ENCODE peak calls at places on chromosomes 11 and 22, in eight cellular contexts. A is spleen, C is H1, W is transverse colon, G is suprapubic skin, D is stomach, U is sigmoid colon, H is GM23338. T is an unnamed sample. For H3K4me1, the result is how much of the 10 kb centered on the place peaks cover.

GRCh38 chr22:17303840-17304779 is 65.2 kb upstream of the CECR2 start:
- DNase-seq in A (peak), C (no peak), W (peak), G (no peak), D (peak), U (no peak), H (no peak), T (no peak)

GRCh38 chr11:119363081-119363861 is 16.8 kb upstream of the MFRP start:
- DNase-seq in A (peak), C (no peak), W (no peak), G (no peak), D (no peak), U (no peak), H (peak), T (no peak)

GRCh38 chr11:380491-380890 is 11.2 kb downstream of the B4GALNT4 start:
- DNase-seq in A (no peak), C (no peak), W (no peak), G (no peak), D (no peak), U (no peak), H (no peak), T (no peak)

GRCh38 chr22:44126807-44127206 is 53.9 kb upstream of the PARVG start:
- DNase-seq in A (no peak), C (no peak), W (no peak), G (no peak), D (no peak), U (peak), H (no peak), T (no peak)

GRCh38 chr11:121964591-121964990 is 151.4 kb downstream of the BLID start:
- DNase-seq in A (no peak), C (no peak), W (no peak), G (no peak), D (no peak), U (no peak), H (no peak), T (no peak)

GRCh38 chr22:35510481-35510934 is 30.1 kb upstream of the RASD2 start:
- DNase-seq in A (no peak), C (no peak), W (no peak), G (no peak), D (no peak), U (no peak), H (no peak), T (no peak)

GRCh38 chr11:77596626-77597025 is 6.9 kb downstream of the AQP11 start:
- DNase-seq in A (no peak), C (no peak), W (no peak), G (no peak), D (no peak), U (no peak), H (no peak), T (no peak)

GRCh38 chr11:112612283-112612849 is 348.9 kb upstream of the NCAM1 start:
- DNase-seq in A (no peak), C (no peak), W (no peak), G (no peak), D (no peak), U (no peak), H (peak), T (no peak)

GRCh38 chr11:2531987-2532703 is 87.3 kb downstream of the KCNQ1 start:
- DNase-seq in A (peak), C (no peak), W (peak), G (no peak), D (no peak), U (no peak), H (no peak), T (no peak)

GRCh38 chr11:25562417-25562816 is 769.5 kb upstream of the ANO3 start:
- DNase-seq in A (no peak), C (no peak), W (no peak), G (no peak), D (no peak), U (no peak), H (no peak), T (no peak)

GRCh38 chr11:113271551-113272245 is 42.7 kb upstream of the TTC12 start:
- DNase-seq in A (no peak), C (no peak), W (no peak), G (no peak), D (no peak), U (no peak), H (no peak), T (no peak)

GRCh38 chr11:76654310-76654851 is 16.2 kb downstream of the LRRC32 start:
- DNase-seq in A (no peak), C (no peak), W (peak), G (peak), D (peak), U (peak), H (no peak), T (no peak)

GRCh38 chr11:92955900-92956299 is 13.6 kb upstream of the MTNR1B start:
- DNase-seq in A (no peak), C (no peak), W (no peak), G (no peak), D (no peak), U (no peak), H (no peak), T (no peak)

GRCh38 chr11:101523193-101523592 is 60.6 kb downstream of the TRPC6 start:
- DNase-seq in A (no peak), C (no peak), W (no peak), G (no peak), D (no peak), U (no peak), H (no peak), T (no peak)

GRCh38 chr22:48896766-48897637 is 930.7 kb downstream of the BRD1 start:
- DNase-seq in A (peak), C (no peak), W (no peak), G (peak), D (peak), U (no peak), H (no peak), T (no peak)

GRCh38 chr11:40252236-40252635 is 1207.2 kb downstream of the LRRC4C start:
- DNase-seq in A (no peak), C (no peak), W (no peak), G (no peak), D (no peak), U (no peak), H (no peak), T (no peak)

GRCh38 chr11:19216709-19217374 is 15.1 kb upstream of the CSRP3 start:
- DNase-seq in A (no peak), C (no peak), W (no peak), G (no peak), D (no peak), U (no peak), H (no peak), T (no peak)

GRCh38 chr22:45314789-45315188 is 5.1 kb downstream of the FAM118A start:
- DNase-seq in A (no peak), C (no peak), W (no peak), G (no peak), D (no peak), U (no peak), H (no peak), T (no peak)

GRCh38 chr22:45312415-45312814 is 2.7 kb downstream of the FAM118A start:
- DNase-seq in A (no peak), C (no peak), W (no peak), G (no peak), D (no peak), U (no peak), H (no peak), T (no peak)

GRCh38 chr22:45312856-45313255 is 3.1 kb downstream of the FAM118A start:
- DNase-seq in A (no peak), C (no peak), W (no peak), G (no peak), D (no peak), U (no peak), H (peak), T (no peak)

GRCh38 chr22:45316796-45317526 is 7.2 kb downstream of the FAM118A start:
- DNase-seq in A (no peak), C (no peak), W (no peak), G (no peak), D (no peak), U (no peak), H (no peak), T (no peak)

DNA sequence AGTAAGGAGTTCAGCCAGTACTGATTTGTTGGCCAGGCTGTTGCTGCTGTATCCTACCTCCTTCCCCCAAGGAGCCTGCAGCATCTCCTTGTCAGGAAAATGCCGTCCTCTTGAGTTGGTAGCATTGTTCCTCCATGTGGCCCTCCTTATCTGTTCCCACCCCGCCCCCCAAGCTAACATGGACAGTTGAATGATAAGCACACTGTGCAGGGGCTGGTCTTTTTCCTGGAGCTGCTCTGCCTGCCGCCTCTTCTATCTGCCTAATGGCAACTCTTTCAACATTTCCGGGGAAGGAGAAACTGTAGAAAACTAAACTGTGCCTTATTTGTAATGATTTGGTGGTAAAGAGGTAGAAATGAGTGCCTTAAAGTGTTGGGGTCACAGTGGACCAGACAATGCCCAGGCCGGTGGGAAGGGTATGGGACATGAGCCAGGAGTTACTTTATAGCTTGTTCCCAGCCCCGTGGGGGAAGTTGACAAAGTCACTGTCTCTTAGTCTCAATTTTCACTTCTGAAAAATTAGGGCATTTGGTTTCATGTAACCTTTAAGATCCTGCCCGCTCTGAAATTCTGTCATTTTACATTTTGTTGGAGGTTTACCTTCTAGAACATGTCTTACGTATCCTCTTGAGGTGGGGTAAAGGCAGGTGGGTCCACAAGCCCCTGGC is 4.5 kb downstream of the FAM118A start:
- DNase-seq in A (no peak), C (no peak), W (no peak), G (no peak), D (no peak), U (no peak), H (no peak), T (no peak)
- TF ChIP-seq POLR2AphosphoS5 in A (no peak), C (no peak), W (no peak), G (no peak), D (no peak), U (no peak), H (no peak), T (no peak)

GRCh38 chr11:132358573-132358953 is 988.1 kb downstream of the NTM start:
- DNase-seq in A (no peak), C (no peak), W (no peak), G (no peak), D (no peak), U (no peak), H (no peak), T (no peak)
- H3K4me1 ChIP-seq in A (under half), C (under half), W (under half), G (under half), D (under half), U (under half), H (under half), T (under half)

GRCh38 chr11:124762077-124762623 is at the start of gene ESAM:
- DNase-seq in A (peak), C (peak), W (peak), G (no peak), D (peak), U (no peak), H (peak), T (no peak)

GRCh38 chr11:124762624-124763155 is 600 bp upstream of the ESAM start:
- DNase-seq in A (peak), C (no peak), W (peak), G (no peak), D (no peak), U (no peak), H (no peak), T (no peak)

GRCh38 chr11:124760205-124760652 is 1.9 kb downstream of the ESAM start:
- DNase-seq in A (peak), C (peak), W (no peak), G (no peak), D (no peak), U (no peak), H (no peak), T (no peak)

GRCh38 chr11:124760806-124761205 is 1.3 kb downstream of the ESAM start:
- DNase-seq in A (no peak), C (no peak), W (no peak), G (no peak), D (no peak), U (no peak), H (no peak), T (no peak)

GRCh38 chr11:124761301-124762021 is 629 bp downstream of the ESAM start:
- DNase-seq in A (no peak), C (peak), W (no peak), G (no peak), D (no peak), U (no peak), H (peak), T (no peak)
- TF ChIP-seq POLR2AphosphoS5 in A (peak), C (no peak), W (no peak), G (no peak), D (no peak), U (no peak), H (no peak), T (no peak)

GRCh38 chr22:31089101-31090100 is 8.3 kb downstream of the SMTN start:
- DNase-seq in A (peak), C (peak), W (peak), G (no peak), D (peak), U (peak), H (peak), T (no peak)
- H3K4me1 ChIP-seq in A (under half), C (under half), W (under half), G (under half), D (under half), U (half or more), H (under half), T (under half)

DNA sequence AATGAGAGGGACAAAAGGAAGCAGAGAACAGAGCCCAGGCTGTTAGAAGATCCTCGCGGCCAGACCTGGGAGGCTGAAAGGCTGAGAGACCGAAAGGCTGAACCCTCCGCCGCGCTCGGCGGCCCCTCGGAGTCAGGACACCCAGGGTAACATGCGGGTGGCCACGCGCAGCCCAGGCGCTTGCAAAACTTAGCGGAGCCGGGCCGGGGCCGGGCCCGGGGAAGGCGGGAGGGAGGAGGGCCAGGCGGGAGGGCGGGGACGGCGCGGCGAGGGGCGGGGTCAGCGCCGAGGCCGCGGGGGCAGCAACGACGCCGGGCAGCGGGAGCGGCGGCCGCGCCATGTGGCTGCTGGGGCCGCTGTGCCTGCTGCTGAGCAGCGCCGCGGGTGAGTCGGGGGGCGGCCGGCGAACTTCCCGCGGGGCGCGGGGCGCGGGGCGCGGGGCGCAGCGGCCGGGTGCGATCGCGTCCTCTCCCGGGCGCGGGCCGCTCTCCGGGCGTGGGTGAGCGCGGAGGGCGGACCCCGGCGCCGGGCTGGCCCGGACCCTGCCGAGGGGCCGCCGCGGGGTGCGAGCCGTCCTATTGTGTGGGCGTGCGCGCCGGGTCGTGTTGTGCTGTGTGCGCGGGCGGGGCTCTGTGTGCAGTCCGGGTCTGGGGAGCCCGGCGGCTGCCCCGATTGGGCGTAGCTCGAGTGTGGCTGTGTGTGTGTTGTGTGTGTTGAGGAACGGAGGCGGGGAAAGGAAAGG is at the start of gene LDLRAD3:
- DNase-seq in A (peak), C (peak), W (peak), G (peak), D (peak), U (peak), H (peak), T (peak)
- TF ChIP-seq POLR2AphosphoS5 in A (no peak), C (peak), W (no peak), G (no peak), D (no peak), U (no peak), H (peak), T (peak)

DNA sequence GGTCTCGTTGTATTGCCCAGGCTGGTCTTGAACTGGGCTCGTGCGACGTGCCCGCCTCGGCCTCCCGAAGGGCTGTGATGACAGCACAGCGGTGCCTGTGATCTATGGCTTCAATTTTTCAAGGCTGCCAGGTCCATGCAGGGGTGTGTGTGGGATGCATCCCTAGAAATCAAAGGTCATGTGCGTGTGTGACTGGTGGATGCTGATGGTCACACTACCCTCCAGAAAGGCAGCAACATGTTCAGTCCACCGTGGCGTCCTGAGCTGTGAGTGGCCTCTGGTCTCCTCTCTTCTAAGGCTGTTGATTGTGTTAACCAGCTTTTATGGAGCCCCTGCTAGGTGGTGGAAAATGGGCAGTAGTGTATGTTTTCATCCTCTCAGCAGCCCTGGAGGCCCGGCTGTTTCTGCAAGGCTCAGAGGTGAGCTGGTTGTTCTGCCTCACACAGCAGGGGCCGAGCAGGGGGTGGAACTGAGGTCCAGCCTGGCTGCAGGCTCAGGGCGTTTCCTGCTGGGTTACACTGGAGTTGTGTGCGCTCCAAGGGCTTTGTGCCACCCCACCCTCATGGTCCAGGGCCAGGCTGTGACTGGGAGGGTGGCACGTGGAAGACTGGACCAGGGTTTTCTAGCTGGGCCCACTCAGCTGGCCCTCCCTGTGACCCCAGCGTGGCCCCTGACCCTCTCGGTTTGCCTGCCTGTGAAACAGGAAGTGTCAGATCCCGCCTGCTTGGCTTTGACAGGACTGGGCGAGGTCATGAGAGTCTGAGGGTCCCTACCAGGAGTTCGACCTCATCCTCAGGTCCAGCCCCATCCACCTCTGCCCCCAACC is 7.7 kb downstream of the BIK start:
- DNase-seq in A (no peak), C (no peak), W (peak), G (no peak), D (peak), U (no peak), H (no peak), T (no peak)
- H3K4me1 ChIP-seq in A (under half), C (under half), W (under half), G (under half), D (half or more), U (under half), H (under half), T (under half)

DNA sequence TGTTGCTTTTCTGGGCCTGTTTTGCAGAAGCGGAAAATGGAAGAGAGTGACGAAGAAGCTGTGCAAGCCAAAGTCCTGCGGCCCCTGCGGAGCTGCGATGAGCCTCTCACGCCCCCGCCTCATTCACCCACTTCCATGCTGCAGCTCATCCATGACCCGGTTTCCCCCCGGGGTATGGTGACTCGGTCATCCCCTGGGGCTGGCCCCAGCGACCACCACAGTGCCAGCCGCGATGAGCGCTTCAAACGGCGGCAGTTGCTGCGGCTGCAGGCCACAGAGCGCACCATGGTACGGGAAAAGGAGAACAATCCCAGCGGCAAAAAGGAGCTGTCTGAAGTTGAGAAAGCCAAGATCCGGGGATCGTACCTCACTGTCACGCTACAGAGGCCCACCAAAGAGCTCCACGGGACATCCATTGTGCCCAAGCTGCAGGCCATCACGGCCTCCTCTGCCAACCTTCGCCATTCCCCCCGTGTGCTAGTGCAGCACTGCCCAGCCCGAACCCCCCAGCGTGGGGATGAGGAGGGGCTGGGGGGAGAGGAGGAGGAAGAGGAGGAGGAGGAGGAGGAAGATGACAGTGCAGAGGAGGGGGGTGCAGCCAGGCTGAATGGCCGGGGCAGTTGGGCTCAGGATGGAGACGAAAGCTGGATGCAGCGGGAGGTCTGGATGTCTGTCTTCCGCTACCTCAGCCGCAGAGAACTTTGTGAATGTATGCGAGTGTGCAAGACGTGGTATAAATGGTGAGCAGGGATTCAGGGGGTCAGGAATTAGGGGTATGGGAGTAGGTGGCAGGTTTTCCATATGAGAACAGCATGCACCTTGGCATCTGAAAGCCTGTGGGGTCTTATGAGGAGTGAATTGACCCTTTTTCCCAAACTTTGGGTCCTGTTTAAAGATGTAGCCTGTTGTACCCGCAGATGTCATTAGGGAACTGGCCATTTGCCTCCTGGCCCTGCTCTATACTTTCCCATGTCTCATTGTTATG is 15.9 kb upstream of the GRK2 start:
- DNase-seq in A (no peak), C (no peak), W (no peak), G (no peak), D (no peak), U (no peak), H (no peak), T (no peak)
- TF ChIP-seq POLR2AphosphoS5 in A (peak), C (no peak), W (no peak), G (no peak), D (no peak), U (no peak), H (no peak), T (no peak)